ENCODE peak calls at places on chromosomes 5 and 9, in five cellular contexts. X, Y, R, M and Z are unnamed samples.

GRCh38 chr5:445591-445990 is 2.6 kb downstream of the EXOC3 start:
- DNase-seq in X (no peak), Y (peak), R (no peak), M (peak), Z (no peak)

GRCh38 chr5:177405805-177406204 is 3.6 kb downstream of the F12 start:
- DNase-seq in X (no peak), Y (no peak), R (no peak), M (peak), Z (peak)

GRCh38 chr5:126527158-126527557 is 67.9 kb downstream of the ALDH7A1 start:
- DNase-seq in X (no peak), Y (no peak), R (no peak), M (no peak), Z (no peak)

GRCh38 chr5:129664336-129664937 is 83.5 kb upstream of the MINAR2 start:
- DNase-seq in X (no peak), Y (no peak), R (peak), M (no peak), Z (peak)

GRCh38 chr9:17018001-17018491 is 116.8 kb upstream of the CNTLN start:
- DNase-seq in X (peak), Y (peak), R (no peak), M (peak), Z (no peak)

GRCh38 chr5:179123109-179123426 is 62.9 kb downstream of the ZNF354C start:
- DNase-seq in X (no peak), Y (peak), R (no peak), M (no peak), Z (no peak)

GRCh38 chr9:108913391-108913790 is 20.5 kb downstream of the ELP1 start:
- DNase-seq in X (no peak), Y (no peak), R (no peak), M (no peak), Z (no peak)

GRCh38 chr5:87127956-87128687 is 139.6 kb upstream of the RASA1 start:
- DNase-seq in X (no peak), Y (no peak), R (no peak), M (no peak), Z (no peak)

GRCh38 chr9:93826209-93826608 is 128.9 kb downstream of the BARX1 start:
- DNase-seq in X (no peak), Y (no peak), R (no peak), M (no peak), Z (peak)

GRCh38 chr5:164921722-164922121 is 1416.3 kb downstream of the MAT2B start:
- DNase-seq in X (no peak), Y (no peak), R (no peak), M (no peak), Z (no peak)

GRCh38 chr5:82091617-82092016 is 119.8 kb downstream of the ATG10 start:
- DNase-seq in X (no peak), Y (no peak), R (no peak), M (no peak), Z (no peak)

GRCh38 chr5:146909496-146910068 is 31.0 kb upstream of the PPP2R2B start:
- DNase-seq in X (no peak), Y (no peak), R (no peak), M (no peak), Z (no peak)

GRCh38 chr9:134066923-134067851 is 639 bp downstream of the BRD3 start:
- DNase-seq in X (no peak), Y (peak), R (peak), M (no peak), Z (peak)

GRCh38 chr5:68817696-68818695 is 275.8 kb upstream of the SLC30A5 start:
- DNase-seq in X (no peak), Y (no peak), R (no peak), M (no peak), Z (no peak)

GRCh38 chr5:93941897-93942296 is 200.5 kb upstream of the POU5F2 start:
- DNase-seq in X (no peak), Y (no peak), R (no peak), M (no peak), Z (no peak)

GRCh38 chr5:147382776-147383175 is 127.1 kb downstream of the DPYSL3 start:
- DNase-seq in X (no peak), Y (no peak), R (no peak), M (no peak), Z (no peak)

GRCh38 chr5:80186634-80187033 is 69.2 kb downstream of the SERINC5 start:
- DNase-seq in X (no peak), Y (no peak), R (no peak), M (no peak), Z (no peak)

GRCh38 chr5:32627219-32627880 is 42.0 kb downstream of the SUB1 start:
- DNase-seq in X (no peak), Y (no peak), R (no peak), M (no peak), Z (no peak)

GRCh38 chr9:88628811-88629210 is 93.8 kb downstream of the NXNL2 start:
- DNase-seq in X (no peak), Y (no peak), R (no peak), M (no peak), Z (no peak)

GRCh38 chr9:123481209-123481865 is 125.3 kb downstream of the CRB2 start:
- DNase-seq in X (no peak), Y (no peak), R (no peak), M (no peak), Z (no peak)

GRCh38 chr5:42993516-42994284 is 46.4 kb downstream of the ANXA2R start:
- DNase-seq in X (no peak), Y (no peak), R (peak), M (no peak), Z (no peak)

GRCh38 chr5:65191554-65192126 is 290.1 kb downstream of the ADAMTS6 start:
- DNase-seq in X (no peak), Y (no peak), R (peak), M (no peak), Z (no peak)

GRCh38 chr5:33933723-33934544 is 2.3 kb upstream of the RXFP3 start:
- DNase-seq in X (no peak), Y (no peak), R (peak), M (no peak), Z (peak)

GRCh38 chr9:124285903-124286291 is 28.1 kb downstream of the NEK6 start:
- DNase-seq in X (no peak), Y (peak), R (peak), M (peak), Z (peak)

GRCh38 chr9:1837453-1838084 is 177.6 kb upstream of the SMARCA2 start:
- DNase-seq in X (no peak), Y (no peak), R (peak), M (no peak), Z (peak)

GRCh38 chr9:98031935-98032334 is 24.6 kb upstream of the NANS start:
- DNase-seq in X (no peak), Y (no peak), R (no peak), M (no peak), Z (no peak)

GRCh38 chr5:108276187-108276586 is 105.7 kb downstream of the FBXL17 start:
- DNase-seq in X (no peak), Y (no peak), R (no peak), M (no peak), Z (no peak)

GRCh38 chr9:70902705-70903131 is 218.7 kb downstream of the TRPM3 start:
- DNase-seq in X (no peak), Y (no peak), R (no peak), M (no peak), Z (no peak)

GRCh38 chr5:1673042-1673674 is 126.5 kb downstream of the MRPL36 start:
- DNase-seq in X (no peak), Y (no peak), R (no peak), M (no peak), Z (no peak)

GRCh38 chr5:159444441-159445082 is 114.3 kb upstream of the IL12B start:
- DNase-seq in X (no peak), Y (no peak), R (peak), M (no peak), Z (peak)

GRCh38 chr5:116359575-116359974 is 215.0 kb downstream of the SEMA6A start:
- DNase-seq in X (no peak), Y (no peak), R (no peak), M (no peak), Z (no peak)

GRCh38 chr9:106885451-106885850 is 22.5 kb downstream of the ZNF462 start:
- DNase-seq in X (no peak), Y (no peak), R (no peak), M (no peak), Z (no peak)

GRCh38 chr5:79728396-79728795 is 38.8 kb downstream of the CMYA5 start:
- DNase-seq in X (no peak), Y (no peak), R (no peak), M (no peak), Z (no peak)

GRCh38 chr9:127776195-127776918 is 2.1 kb downstream of the SH2D3C start:
- DNase-seq in X (no peak), Y (no peak), R (peak), M (no peak), Z (peak)

GRCh38 chr9:120443489-120443888 is 136.5 kb downstream of the CDK5RAP2 start:
- DNase-seq in X (no peak), Y (no peak), R (no peak), M (no peak), Z (no peak)

GRCh38 chr9:73153793-73154227 is 2.1 kb downstream of the ANXA1 start:
- DNase-seq in X (no peak), Y (no peak), R (no peak), M (no peak), Z (no peak)

GRCh38 chr5:150286820-150287219 is 2.8 kb downstream of the CAMK2A start:
- DNase-seq in X (no peak), Y (no peak), R (peak), M (no peak), Z (no peak)

GRCh38 chr9:114223564-114224246 is 68.4 kb downstream of the COL27A1 start:
- DNase-seq in X (no peak), Y (no peak), R (no peak), M (no peak), Z (no peak)

DNA sequence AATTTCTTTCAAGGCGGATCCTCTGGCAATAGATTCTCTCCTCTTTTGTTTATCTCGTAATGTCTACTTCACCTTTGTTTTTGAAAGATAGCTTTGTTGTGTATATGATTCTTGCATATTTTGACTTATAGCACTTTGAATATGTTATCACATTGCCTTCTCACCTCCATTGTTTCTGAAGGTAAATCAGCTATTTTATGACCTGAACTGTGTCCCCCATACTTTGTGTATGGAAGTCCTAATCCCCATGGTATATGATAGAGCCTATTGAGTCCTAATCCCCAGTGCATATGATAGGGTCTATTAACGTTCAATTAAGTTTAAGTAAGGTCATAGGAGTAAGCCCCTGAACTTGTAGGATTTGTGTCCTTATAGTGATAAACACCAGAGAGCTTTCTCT is 910.2 kb upstream of the NUDT12 start:
- DNase-seq in X (no peak), Y (no peak), R (no peak), M (no peak), Z (no peak)
- TF ChIP-seq CTCF in X (no peak), Y (no peak), R (no peak), M (no peak), Z (no peak)

GRCh38 chr5:153816870-153817269 is 221.8 kb downstream of the FAM114A2 start:
- DNase-seq in X (no peak), Y (no peak), R (no peak), M (no peak), Z (no peak)
- TF ChIP-seq CTCF in X (no peak), Y (no peak), R (no peak), M (no peak), Z (no peak)

DNA sequence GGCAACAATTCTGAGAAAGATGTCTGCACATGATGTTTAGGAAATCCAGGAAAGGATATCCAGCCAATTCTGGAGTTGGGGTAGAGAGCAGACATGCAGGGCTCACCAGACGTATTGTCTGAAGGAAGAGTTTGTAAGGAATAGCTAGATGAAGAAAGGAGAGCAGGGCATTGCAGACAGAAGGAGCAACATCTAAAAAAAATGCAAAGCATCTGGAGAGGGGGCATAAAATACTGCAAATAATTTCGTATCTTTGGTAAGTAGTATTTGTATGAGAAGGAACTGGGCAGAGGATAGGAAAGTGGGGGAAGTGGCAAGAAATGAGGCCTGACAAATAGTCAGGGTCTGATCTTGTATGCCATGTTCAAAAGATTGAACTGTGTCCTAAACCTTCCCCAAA is 74.8 kb downstream of the MACIR start:
- DNase-seq in X (no peak), Y (no peak), R (no peak), M (no peak), Z (no peak)
- TF ChIP-seq CTCF in X (no peak), Y (no peak), R (no peak), M (no peak), Z (no peak)

GRCh38 chr9:110452227-110452801 is 114.7 kb upstream of the TXNDC8 start:
- DNase-seq in X (no peak), Y (no peak), R (peak), M (no peak), Z (no peak)
- TF ChIP-seq CTCF in X (peak), Y (peak), R (peak), M (peak), Z (no peak)

DNA sequence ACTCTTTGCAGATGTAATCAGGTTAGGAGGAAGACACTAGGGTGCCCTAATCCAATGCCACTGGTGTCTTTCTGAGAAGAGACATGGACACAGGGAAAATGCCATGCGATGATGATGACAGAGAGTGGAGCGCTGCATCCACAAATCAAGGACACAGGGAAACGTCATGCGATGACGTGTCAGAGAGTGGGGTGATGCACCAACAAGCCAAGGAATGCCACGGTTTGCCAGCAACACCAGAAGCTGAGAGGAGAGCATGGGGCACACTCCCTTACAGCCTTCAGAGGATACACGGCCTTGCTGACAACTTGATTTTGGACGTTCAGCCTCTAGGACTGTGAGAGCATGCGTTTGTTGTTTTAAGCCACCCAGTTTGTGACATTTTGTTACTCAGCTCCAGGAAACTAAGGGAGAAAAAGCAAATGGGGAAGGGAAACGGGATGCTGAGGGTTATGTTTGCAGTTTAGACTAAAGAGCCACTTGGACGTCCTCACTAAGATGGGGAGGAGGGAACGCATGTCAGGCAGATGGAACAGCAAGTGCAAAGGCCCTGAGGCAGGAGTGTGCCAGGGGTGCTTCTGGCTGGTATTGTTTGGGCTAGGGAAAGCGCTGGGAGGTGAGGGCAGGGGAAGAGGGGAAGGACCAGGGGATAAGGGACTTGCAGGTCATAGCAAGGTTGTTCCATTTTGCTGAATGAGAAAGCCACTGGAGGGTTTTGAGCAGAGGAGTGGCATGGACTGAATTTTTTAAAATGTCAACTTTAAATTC is 2.5 kb upstream of the TENT4A start:
- DNase-seq in X (no peak), Y (no peak), R (no peak), M (no peak), Z (no peak)
- TF ChIP-seq CTCF in X (no peak), Y (no peak), R (no peak), M (no peak), Z (no peak)